ENCODE peak calls at places on chromosomes 4 and X, in six cellular contexts. V is fibroblast of lung; A is hippocampal formation; O is activated T-helper 1 cell treated with anti-CD3 and anti-CD28 coated beads, Interleukin-2, amount 50 U/mL, for 16 hours; S is germinal center; G is HEK293T. X is an unnamed sample.

GRCh38 chrX:136176399-136176825 is 29.1 kb downstream of the FHL1 start:
- DNase-seq in A (no peak), V (peak; percentile 88), S (no peak), G (no peak), O (no peak), X (no peak)

GRCh38 chr4:80459918-80460473 is 124.5 kb downstream of the CFAP299 start:
- DNase-seq in V (no peak), O (no peak), A (no peak), S (no peak), G (no peak), X (no peak)

GRCh38 chr4:140213736-140214135 is 59.8 kb upstream of the MAML3 start:
- DNase-seq in G (no peak), S (no peak), V (peak; percentile 71), O (no peak), A (no peak), X (no peak)

GRCh38 chr4:168868044-168868855 is 141.8 kb downstream of the CBR4 start:
- DNase-seq in S (no peak), V (peak; percentile 96), O (no peak), G (no peak), A (no peak), X (no peak)

GRCh38 chrX:13128104-13128503 is 83.7 kb upstream of the FAM9C start:
- DNase-seq in S (no peak), O (no peak), G (no peak), A (no peak), V (no peak), X (no peak)

GRCh38 chr4:139245590-139245989 is 34.4 kb downstream of the MGARP start:
- DNase-seq in S (no peak), V (peak; percentile 65), O (no peak), A (no peak), G (no peak), X (no peak)

GRCh38 chr4:155570661-155571060 is 96.0 kb upstream of the GUCY1A1 start:
- DNase-seq in S (no peak), O (no peak), V (no peak), G (no peak), A (no peak), X (no peak)

GRCh38 chr4:78735697-78736096 is 40.5 kb upstream of the BMP2K start:
- DNase-seq in V (no peak), A (no peak), S (no peak), G (no peak), O (no peak), X (no peak)

GRCh38 chrX:103831803-103832544 is at the start of gene RAB9B:
- DNase-seq in G (peak; percentile 91), O (peak; percentile 21), S (peak; percentile 28), A (peak; percentile 56), V (peak; percentile 42), X (peak; percentile 71)

GRCh38 chrX:136063340-136064079 is 78.3 kb downstream of the SLC9A6 start:
- DNase-seq in S (no peak), G (no peak), V (no peak), A (no peak), O (no peak), X (no peak)

GRCh38 chr4:56979674-56980073 is 978 bp downstream of the POLR2B start:
- DNase-seq in S (no peak), O (no peak), V (no peak), A (no peak), G (no peak), X (no peak)

GRCh38 chr4:80446664-80447063 is 111.1 kb downstream of the CFAP299 start:
- DNase-seq in S (no peak), G (no peak), V (peak; percentile 24), A (no peak), O (no peak), X (no peak)

GRCh38 chrX:150942958-150943594 is 40.1 kb upstream of the HMGB3 start:
- DNase-seq in A (no peak), V (peak; percentile 4), O (no peak), S (no peak), G (no peak), X (no peak)

GRCh38 chr4:110613710-110614109 is 9.2 kb downstream of the PITX2 start:
- DNase-seq in S (no peak), O (no peak), V (no peak), A (no peak), G (no peak), X (no peak)

GRCh38 chrX:150482537-150483217 is 85.7 kb upstream of the MTM1 start:
- DNase-seq in O (no peak), S (no peak), V (peak; percentile 83), A (no peak), G (no peak), X (peak; percentile 15)

GRCh38 chr4:86506591-86506990 is 87.5 kb upstream of the PTPN13 start:
- DNase-seq in A (no peak), O (no peak), G (no peak), S (no peak), V (peak; percentile 14), X (no peak)

GRCh38 chrX:79263550-79263949 is 103.6 kb downstream of the ITM2A start:
- DNase-seq in V (no peak), G (no peak), O (no peak), A (no peak), S (no peak), X (no peak)

GRCh38 chr4:140330311-140330900 is 43.0 kb upstream of the SCOC start:
- DNase-seq in V (peak; percentile 42), O (no peak), S (peak; percentile 19), A (no peak), G (peak; percentile 26), X (no peak)

GRCh38 chr4:118684873-118685811 is at the start of gene METTL14:
- DNase-seq in O (peak; percentile 71), S (peak; percentile 85), V (peak; percentile 86), A (peak; percentile 85), G (peak; percentile 88), X (peak; percentile 95)

GRCh38 chr4:24044610-24045589 is 155.1 kb upstream of the PPARGC1A start:
- DNase-seq in V (peak; percentile 13), A (no peak), G (no peak), S (no peak), O (no peak), X (no peak)

GRCh38 chrX:44494357-44494756 is 48.3 kb downstream of the FUNDC1 start:
- DNase-seq in S (no peak), V (no peak), G (no peak), A (no peak), O (no peak), X (no peak)

X was measured in dorsolateral prefrontal cortex.